ENCODE peak calls at places on chromosomes 5 and 9, in eight cellular contexts. H is CD4-positive, alpha-beta T cell; O is naive thymus-derived CD4-positive, alpha-beta T cell; N is transverse colon; D is Panc1; J is GM23338; S is Peyer's patch; U is IMR-90. B is an unnamed sample.
A peak's percentile ranks its signal among the peaks of the same experiment; 100 is the strongest.

GRCh38 chr9:130128251-130128650 is 44.0 kb upstream of the NCS1 start:
- DNase-seq in D (no peak), O (peak; percentile 25), H (peak; percentile 71), N (peak; percentile 43), U (no peak), S (peak; percentile 44), J (no peak), B (no peak)

GRCh38 chr9:110048976-110049698 is 158.8 kb downstream of the C9orf152 start:
- DNase-seq in S (no peak), O (no peak), N (no peak), D (no peak), J (peak; percentile 31), H (peak; percentile 35), U (no peak), B (peak; percentile 43)

GRCh38 chr9:2053883-2054845 is 39.0 kb downstream of the SMARCA2 start:
- DNase-seq in J (no peak), N (peak; percentile 52), D (no peak), U (peak; percentile 47), H (peak; percentile 60), S (no peak), O (peak; percentile 23), B (no peak)

GRCh38 chr9:90433398-90433890 is 209.2 kb downstream of the DIRAS2 start:
- DNase-seq in N (no peak), S (no peak), U (no peak), J (peak; percentile 94), O (no peak), D (no peak), H (no peak), B (peak; percentile 80)

GRCh38 chr9:16241231-16241630 is 629.2 kb downstream of the BNC2 start:
- DNase-seq in H (no peak), N (no peak), S (no peak), U (peak; percentile 84), O (no peak), J (no peak), D (no peak), B (no peak)

GRCh38 chr9:31140316-31140715 is 1244.1 kb upstream of the ACO1 start:
- DNase-seq in U (no peak), H (no peak), S (no peak), D (no peak), J (peak; percentile 64), N (no peak), O (no peak), B (peak; percentile 49)

GRCh38 chr9:84851935-84852585 is 182.5 kb downstream of the NTRK2 start:
- DNase-seq in H (no peak), D (peak; percentile 4), S (no peak), N (no peak), O (no peak), U (peak; percentile 11), J (peak; percentile 71), B (peak; percentile 91)

GRCh38 chr5:109373932-109374331 is 35.8 kb downstream of the PJA2 start:
- DNase-seq in H (no peak), U (no peak), J (no peak), O (no peak), D (no peak), S (no peak), N (no peak), B (no peak)

GRCh38 chr5:173969167-173970049 is 19.6 kb upstream of the C5orf47 start:
- DNase-seq in S (no peak), U (peak; percentile 88), N (no peak), H (no peak), J (no peak), O (no peak), D (peak; percentile 93), B (no peak)

GRCh38 chr9:112212926-112213325 is 37.8 kb upstream of the SUSD1 start:
- DNase-seq in J (no peak), H (no peak), O (no peak), U (no peak), D (no peak), N (no peak), S (no peak), B (no peak)

GRCh38 chr9:23073136-23073535 is 626.5 kb downstream of the DMRTA1 start:
- DNase-seq in N (no peak), J (no peak), U (no peak), D (no peak), H (no peak), O (no peak), S (no peak), B (no peak)

DNA sequence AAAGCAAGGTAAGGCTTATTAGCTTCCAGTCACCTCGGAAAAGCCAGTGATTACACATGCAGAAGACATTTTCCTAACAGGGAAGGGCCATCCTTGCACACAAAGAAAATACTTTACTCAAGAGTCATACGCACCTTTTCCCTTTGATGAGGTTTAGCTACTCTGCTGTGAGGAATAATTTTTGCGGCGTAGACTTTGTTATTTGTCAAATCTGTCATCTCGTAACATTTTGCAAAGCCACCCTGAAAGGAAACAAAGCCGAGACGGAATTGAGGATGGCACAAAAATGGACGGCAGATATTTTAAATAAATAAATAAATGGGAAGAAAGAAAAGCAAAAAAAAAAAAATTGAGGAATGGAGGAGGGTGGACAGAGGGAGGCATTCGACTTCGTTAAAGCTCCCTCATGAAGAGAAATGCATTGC is 1.0 kb downstream of the PLK2 start:
- DNase-seq in D (no peak), O (no peak), S (no peak), J (peak; percentile 12), H (no peak), N (no peak), U (no peak), B (no peak)
- H3K27ac ChIP-seq in D (peak overlapping the region; percentile 97), O (no peak overlapping the region), S (peak overlapping the region; percentile 98), J (no peak overlapping the region), H (no peak overlapping the region), N (peak overlapping the region; percentile 97), U (peak overlapping the region; percentile 81), B (peak overlapping the region; percentile 50)

GRCh38 chr5:137858954-137859353 is 8.7 kb upstream of the MYOT start:
- DNase-seq in N (no peak), J (no peak), O (no peak), U (no peak), S (no peak), D (no peak), H (no peak), B (no peak)
- H3K27ac ChIP-seq in N (no peak overlapping the region), J (no peak overlapping the region), O (no peak overlapping the region), U (no peak overlapping the region), S (no peak overlapping the region), D (no peak overlapping the region), H (no peak overlapping the region), B (no peak overlapping the region)

GRCh38 chr9:126822873-126823272 is 18.0 kb downstream of the ZBTB43 start:
- DNase-seq in O (no peak), D (no peak), U (no peak), N (no peak), S (no peak), H (no peak), J (no peak), B (no peak)
- H3K27ac ChIP-seq in O (no peak overlapping the region), D (no peak overlapping the region), U (no peak overlapping the region), N (no peak overlapping the region), S (no peak overlapping the region), H (no peak overlapping the region), J (no peak overlapping the region), B (no peak overlapping the region)

GRCh38 chr9:124695280-124695890 is 75.7 kb downstream of the NR6A1 start:
- DNase-seq in H (no peak), D (no peak), J (no peak), O (no peak), S (no peak), N (no peak), U (peak; percentile 37), B (peak; percentile 44)

GRCh38 chr9:124698265-124698664 is 72.8 kb downstream of the NR6A1 start:
- DNase-seq in H (no peak), S (no peak), D (no peak), J (no peak), O (no peak), N (no peak), U (peak; percentile 75), B (peak; percentile 85)

GRCh38 chr9:124697326-124698200 is 73.5 kb downstream of the NR6A1 start:
- DNase-seq in O (no peak), H (no peak), J (no peak), S (no peak), U (peak; percentile 61), D (no peak), N (no peak), B (peak; percentile 46)

GRCh38 chr9:124694394-124695279 is 76.5 kb downstream of the NR6A1 start:
- DNase-seq in D (no peak), J (no peak), U (no peak), H (no peak), S (no peak), O (no peak), N (no peak), B (no peak)

DNA sequence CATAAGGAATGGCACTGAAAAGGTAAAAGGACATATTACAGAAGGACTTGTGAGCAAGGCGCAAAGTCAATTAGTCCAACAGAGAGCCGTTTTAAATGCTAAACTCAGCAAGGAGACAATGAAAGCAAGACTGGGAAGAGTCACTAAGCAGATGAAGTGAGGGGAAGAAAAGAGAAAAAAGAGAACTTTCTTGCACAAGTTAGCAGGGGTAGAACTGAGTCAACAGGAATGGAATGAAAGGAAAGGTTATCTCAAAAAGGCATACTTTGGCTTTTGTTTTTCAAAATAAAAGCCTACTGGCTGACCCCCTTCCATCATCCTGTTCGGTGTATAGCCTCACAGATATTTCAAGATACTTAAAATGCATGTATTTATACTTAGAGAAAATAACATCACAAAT is 75.0 kb downstream of the NR6A1 start:
- DNase-seq in H (no peak), D (no peak), J (peak; percentile 22), U (peak; percentile 73), N (no peak), S (no peak), O (no peak), B (peak; percentile 63)
- H3K27ac ChIP-seq in H (no peak overlapping the region), D (no peak overlapping the region), J (peak overlapping the region; percentile 7), U (peak overlapping the region; percentile 32), N (no peak overlapping the region), S (no peak overlapping the region), O (no peak overlapping the region), B (no peak overlapping the region)

DNA sequence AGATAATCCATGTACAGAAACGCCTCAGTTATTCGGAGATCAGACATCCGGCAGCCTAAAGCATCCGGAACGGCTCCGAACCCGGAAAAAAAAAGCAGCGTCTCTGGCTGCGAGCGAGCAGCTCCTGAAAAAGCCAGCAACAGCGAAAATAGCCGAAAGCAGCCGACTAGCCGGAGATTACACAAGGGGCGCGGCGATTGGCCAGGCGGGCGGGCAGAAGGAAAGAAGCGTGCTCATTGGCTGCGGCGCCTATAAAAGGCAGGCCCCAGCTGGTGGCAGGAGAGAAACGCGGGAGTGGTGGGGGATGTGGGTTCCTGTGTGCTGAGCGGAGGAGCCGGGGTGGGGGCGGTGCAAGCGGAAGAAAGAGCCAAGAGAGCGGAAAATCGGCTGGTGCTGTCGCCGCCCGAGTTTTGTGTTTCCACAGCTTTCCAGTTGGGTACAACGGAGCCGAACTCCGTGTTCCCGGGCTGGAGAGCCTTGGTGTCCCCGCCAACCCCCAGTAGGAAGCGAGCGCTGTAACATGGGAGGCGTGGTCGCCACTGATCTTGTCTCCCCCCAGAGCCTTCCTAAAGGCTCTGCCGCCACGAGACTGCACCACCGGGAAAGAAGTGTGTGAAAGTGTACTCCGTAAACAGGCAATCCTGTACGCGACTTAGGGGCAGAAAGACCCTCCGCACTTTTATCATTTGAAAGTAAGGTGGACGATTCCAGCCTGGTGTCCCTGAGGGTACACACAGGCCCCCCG is at the start of gene ARL15:
- DNase-seq in N (peak; percentile 99), J (peak; percentile 98), S (peak; percentile 99), O (peak; percentile 95), H (peak; percentile 97), D (peak; percentile 64), U (peak; percentile 96), B (peak; percentile 94)
- H3K27ac ChIP-seq in N (peak within 1 kb of the TSS; percentile 90), J (peak within 1 kb of the TSS; percentile 78), S (peak within 1 kb of the TSS; percentile 92), O (peak within 1 kb of the TSS; percentile 78), H (peak within 1 kb of the TSS; percentile 59), D (peak within 1 kb of the TSS; percentile 84), U (peak within 1 kb of the TSS; percentile 81), B (peak within 1 kb of the TSS; percentile 26)

B was measured in foreskin keratinocyte.